ENCODE peak calls at places on chromosomes 4 and X, in six cellular contexts. C is AG04449; H is hepatic stellate cell; L is AG08395; D is activated T-cell treated with anti-CD3 and anti-CD28 coated beads, Interleukin-2, amount 50 U/mL, for 4 hours; Z is central memory CD4-positive, alpha-beta T cell. B is an unnamed sample.

GRCh38 chr4:181264908-181265307 is 978.3 kb upstream of the TENM3 start:
- DNase-seq in L (no peak), Z (no peak), C (no peak), D (no peak), H (no peak), B (no peak)

GRCh38 chrX:33156152-33156726 is 55.1 kb downstream of the DMD start:
- DNase-seq in L (no peak), C (no peak), D (no peak), Z (no peak), H (peak; percentile 2), B (no peak)

GRCh38 chr4:105014242-105015031 is 132.2 kb upstream of the TET2 start:
- DNase-seq in H (no peak), C (no peak), L (no peak), Z (no peak), D (no peak), B (no peak)

GRCh38 chrX:127884921-127885320 is 167.3 kb downstream of the ACTRT1 start:
- DNase-seq in Z (no peak), D (no peak), L (no peak), H (no peak), C (no peak), B (no peak)

GRCh38 chrX:41127476-41128192 is 42.4 kb downstream of the USP9X start:
- DNase-seq in H (no peak), C (no peak), Z (no peak), D (no peak), L (no peak), B (no peak)

GRCh38 chrX:1546601-1547275 is 9.8 kb upstream of the P2RY8 start:
- DNase-seq in C (no peak), Z (no peak), D (no peak), H (no peak), L (no peak), B (no peak)

GRCh38 chrX:100512471-100512870 is 72.3 kb upstream of the TNMD start:
- DNase-seq in D (no peak), Z (peak; percentile 1), L (peak; percentile 51), C (no peak), H (peak; percentile 7), B (no peak)

GRCh38 chrX:70096052-70096451 is 33.8 kb downstream of the OTUD6A start:
- DNase-seq in Z (no peak), C (no peak), L (peak; percentile 40), H (peak; percentile 20), D (no peak), B (no peak)

GRCh38 chrX:530726-531610 is 99.6 kb upstream of the SHOX start:
- DNase-seq in C (no peak), H (no peak), D (no peak), L (no peak), Z (no peak), B (no peak)

GRCh38 chrX:74049126-74049525 is 254.9 kb upstream of the ZCCHC13 start:
- DNase-seq in C (no peak), D (no peak), H (no peak), L (no peak), Z (no peak), B (no peak)

GRCh38 chr4:168832746-168833575 is 177.1 kb downstream of the CBR4 start:
- DNase-seq in L (peak; percentile 40), D (no peak), H (peak; percentile 35), Z (no peak), C (no peak), B (no peak)

GRCh38 chr4:57190651-57191481 is 80.7 kb upstream of the IGFBP7 start:
- DNase-seq in H (peak; percentile 19), D (no peak), L (peak; percentile 40), C (no peak), Z (no peak), B (no peak)

GRCh38 chrX:109733658-109734022 is 583 bp upstream of the ACSL4 start:
- DNase-seq in D (no peak), C (no peak), H (no peak), L (no peak), Z (no peak), B (no peak)

GRCh38 chr4:157226601-157227000 is 6.1 kb downstream of the GRIA2 start:
- DNase-seq in Z (no peak), H (no peak), C (no peak), D (no peak), L (no peak), B (no peak)